ENCODE peak calls at places on chromosomes 13 and 19, in seven cellular contexts. D, B, X, Z, J, T and R are unnamed samples. For H3K4me1, the result is how much of the 10 kb centered on the place peaks cover.

GRCh38 chr13:40063743-40064142 is 408.3 kb downstream of the COG6 start:
- DNase-seq in D (no peak), B (no peak), X (no peak), Z (no peak), J (no peak), T (no peak), R (no peak)

GRCh38 chr13:24925318-24926231 is 161.6 kb downstream of the RNF17 start:
- DNase-seq in D (no peak), B (no peak), X (no peak), Z (no peak), J (no peak), T (no peak), R (no peak)

GRCh38 chr19:19740755-19741154 is 7.8 kb upstream of the ZNF14 start:
- DNase-seq in D (no peak), B (no peak), X (no peak), Z (peak), J (no peak), T (peak), R (no peak)

GRCh38 chr13:101035119-101035620 is 360.6 kb upstream of the TMTC4 start:
- DNase-seq in D (no peak), B (no peak), X (no peak), Z (no peak), J (no peak), T (no peak), R (no peak)

GRCh38 chr13:35704331-35704730 is 227.8 kb upstream of the MAB21L1 start:
- DNase-seq in D (no peak), B (no peak), X (no peak), Z (no peak), J (no peak), T (no peak), R (no peak)

GRCh38 chr13:45468676-45469075 is 3.9 kb downstream of the COG3 start:
- DNase-seq in D (no peak), B (no peak), X (no peak), Z (no peak), J (no peak), T (no peak), R (no peak)

GRCh38 chr19:14142262-14143190 is 6.1 kb upstream of the ASF1B start:
- DNase-seq in D (no peak), B (no peak), X (no peak), Z (no peak), J (no peak), T (no peak), R (no peak)

GRCh38 chr13:26459276-26460131 is 98.0 kb upstream of the WASF3 start:
- DNase-seq in D (no peak), B (peak), X (no peak), Z (no peak), J (no peak), T (no peak), R (no peak)

GRCh38 chr19:39426170-39426569 is 9.6 kb downstream of the RPS16 start:
- DNase-seq in D (no peak), B (no peak), X (no peak), Z (no peak), J (no peak), T (no peak), R (no peak)

GRCh38 chr13:101417043-101417406 is 717 bp upstream of the NALCN start:
- DNase-seq in D (no peak), B (no peak), X (peak), Z (no peak), J (no peak), T (no peak), R (no peak)

GRCh38 chr13:95267662-95268369 is 33.4 kb downstream of the ABCC4 start:
- DNase-seq in D (no peak), B (no peak), X (no peak), Z (no peak), J (no peak), T (no peak), R (no peak)

GRCh38 chr19:55372316-55373081 is 2.2 kb upstream of the IL11 start:
- DNase-seq in D (no peak), B (no peak), X (no peak), Z (no peak), J (no peak), T (no peak), R (no peak)

GRCh38 chr13:35789335-35790166 is 313.1 kb upstream of the MAB21L1 start:
- DNase-seq in D (peak), B (no peak), X (peak), Z (no peak), J (no peak), T (no peak), R (peak)

GRCh38 chr19:29618434-29618833 is 12.4 kb downstream of the POP4 start:
- DNase-seq in D (no peak), B (no peak), X (no peak), Z (no peak), J (no peak), T (no peak), R (no peak)

GRCh38 chr19:2309734-2310362 is 1.9 kb upstream of the LINGO3 start:
- DNase-seq in D (no peak), B (no peak), X (no peak), Z (no peak), J (no peak), T (peak), R (no peak)

GRCh38 chr19:2306971-2307370 is 983 bp downstream of the LINGO3 start:
- DNase-seq in D (no peak), B (no peak), X (no peak), Z (no peak), J (no peak), T (no peak), R (no peak)

GRCh38 chr19:2305974-2306806 is 1.8 kb downstream of the LINGO3 start:
- DNase-seq in D (no peak), B (no peak), X (no peak), Z (no peak), J (no peak), T (no peak), R (no peak)

GRCh38 chr19:2307518-2308012 is 389 bp downstream of the LINGO3 start:
- DNase-seq in D (no peak), B (no peak), X (no peak), Z (no peak), J (no peak), T (peak), R (no peak)

GRCh38 chr19:2308114-2308556 is at the start of gene LINGO3:
- DNase-seq in D (no peak), B (no peak), X (peak), Z (no peak), J (no peak), T (peak), R (no peak)
- H3K4me3 ChIP-seq in D (peak), B (peak), X (peak), Z (no peak), J (no peak), T (no peak), R (peak)

GRCh38 chr19:35000647-35001501 is 751 bp downstream of the GRAMD1A start:
- DNase-seq in D (no peak), B (no peak), X (peak), Z (no peak), J (peak), T (peak), R (peak)
- H3K4me1 ChIP-seq in D (under half), B (half or more), X (under half), Z (under half), J (half or more), T (under half), R (under half)

GRCh38 chr19:5681446-5682292 is 842 bp downstream of the HSD11B1L start:
- DNase-seq in D (no peak), B (no peak), X (no peak), Z (no peak), J (no peak), T (peak), R (no peak)
- H3K4me3 ChIP-seq in D (peak), B (peak), X (peak), Z (peak), J (peak), T (peak), R (peak)

DNA sequence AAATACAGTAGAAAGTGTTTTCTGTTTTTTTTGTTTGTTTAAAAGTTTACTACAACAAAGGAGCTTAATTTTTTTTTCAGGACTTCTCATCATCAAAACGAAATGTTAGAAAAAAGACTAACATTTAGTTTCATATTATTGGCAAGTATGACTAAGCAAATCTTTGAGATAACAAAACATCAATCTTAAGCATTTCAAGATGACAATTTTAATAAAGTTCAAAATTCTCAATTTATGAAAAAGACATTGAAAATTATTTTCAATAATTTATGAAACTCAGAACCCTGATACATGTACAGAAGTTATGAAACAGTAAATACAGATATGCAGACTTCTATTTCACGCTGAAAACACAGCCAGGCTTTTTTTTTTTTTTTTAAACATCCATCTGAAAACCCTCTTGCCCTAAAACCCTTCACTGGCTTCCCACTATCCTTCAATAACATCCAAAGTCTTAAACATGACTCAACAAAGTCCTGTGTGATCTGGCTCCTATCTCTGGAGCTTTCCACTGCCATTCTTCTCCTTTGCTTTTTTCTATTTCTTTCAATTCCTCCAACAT is 3.9 kb downstream of the RBM26 start:
- DNase-seq in D (no peak), B (no peak), X (no peak), Z (no peak), J (no peak), T (no peak), R (no peak)
- H3K4me1 ChIP-seq in D (under half), B (half or more), X (half or more), Z (under half), J (under half), T (under half), R (under half)